ENCODE peak calls at places on chromosomes 4 and X, in ten cellular contexts. One of them, this sample, is unnamed. For H3K4me1 and H3K9me3, the result is how much of the 10 kb centered on the place peaks cover.

GRCh38 chrX:126836195-126836594 is 16.7 kb downstream of the PRR32 start:
- DNase-seq in mesenchymal stem cell: no peak
- DNase-seq in HAP-1: no peak
- DNase-seq in MM.1S: no peak
- DNase-seq in upper lobe of right lung: no peak
- DNase-seq in tibial artery: no peak
- DNase-seq in CD4-positive, alpha-beta memory T cell: no peak
- DNase-seq in CD8-positive, alpha-beta T cell: no peak
- DNase-seq in fibroblast of lung: no peak
- DNase-seq in GM23248: no peak
- DNase-seq in this sample: no peak

GRCh38 chrX:38437093-38437492 is 84.7 kb downstream of the OTC start:
- DNase-seq in mesenchymal stem cell: no peak
- DNase-seq in HAP-1: no peak
- DNase-seq in MM.1S: no peak
- DNase-seq in upper lobe of right lung: no peak
- DNase-seq in tibial artery: no peak
- DNase-seq in CD4-positive, alpha-beta memory T cell: no peak
- DNase-seq in CD8-positive, alpha-beta T cell: no peak
- DNase-seq in fibroblast of lung: peak
- DNase-seq in GM23248: peak
- DNase-seq in this sample: no peak

GRCh38 chrX:40012039-40012799 is 85.5 kb downstream of the BCOR start:
- DNase-seq in mesenchymal stem cell: peak
- DNase-seq in HAP-1: no peak
- DNase-seq in MM.1S: no peak
- DNase-seq in upper lobe of right lung: peak
- DNase-seq in tibial artery: peak
- DNase-seq in CD4-positive, alpha-beta memory T cell: no peak
- DNase-seq in CD8-positive, alpha-beta T cell: no peak
- DNase-seq in fibroblast of lung: peak
- DNase-seq in GM23248: peak
- DNase-seq in this sample: no peak

GRCh38 chrX:132843387-132843786 is 115.0 kb downstream of the HS6ST2 start:
- DNase-seq in mesenchymal stem cell: no peak
- DNase-seq in HAP-1: no peak
- DNase-seq in MM.1S: no peak
- DNase-seq in upper lobe of right lung: no peak
- DNase-seq in tibial artery: no peak
- DNase-seq in CD4-positive, alpha-beta memory T cell: no peak
- DNase-seq in CD8-positive, alpha-beta T cell: no peak
- DNase-seq in fibroblast of lung: no peak
- DNase-seq in GM23248: no peak
- DNase-seq in this sample: no peak

GRCh38 chr4:177687117-177687516 is 244.9 kb upstream of the AGA start:
- DNase-seq in mesenchymal stem cell: no peak
- DNase-seq in HAP-1: no peak
- DNase-seq in MM.1S: no peak
- DNase-seq in upper lobe of right lung: no peak
- DNase-seq in tibial artery: no peak
- DNase-seq in CD4-positive, alpha-beta memory T cell: no peak
- DNase-seq in CD8-positive, alpha-beta T cell: no peak
- DNase-seq in fibroblast of lung: no peak
- DNase-seq in GM23248: no peak
- DNase-seq in this sample: no peak

GRCh38 chr4:123299212-123299651 is 97.4 kb upstream of the SPRY1 start:
- DNase-seq in mesenchymal stem cell: peak
- DNase-seq in HAP-1: no peak
- DNase-seq in MM.1S: no peak
- DNase-seq in upper lobe of right lung: no peak
- DNase-seq in tibial artery: no peak
- DNase-seq in CD4-positive, alpha-beta memory T cell: no peak
- DNase-seq in CD8-positive, alpha-beta T cell: no peak
- DNase-seq in fibroblast of lung: peak
- DNase-seq in GM23248: peak
- DNase-seq in this sample: no peak

GRCh38 chr4:14874990-14875389 is 127.3 kb upstream of the CPEB2 start:
- DNase-seq in mesenchymal stem cell: no peak
- DNase-seq in HAP-1: no peak
- DNase-seq in MM.1S: peak
- DNase-seq in upper lobe of right lung: no peak
- DNase-seq in tibial artery: no peak
- DNase-seq in CD4-positive, alpha-beta memory T cell: no peak
- DNase-seq in CD8-positive, alpha-beta T cell: no peak
- DNase-seq in fibroblast of lung: no peak
- DNase-seq in GM23248: no peak
- DNase-seq in this sample: no peak

GRCh38 chr4:11183358-11183745 is 245.3 kb downstream of the HS3ST1 start:
- DNase-seq in mesenchymal stem cell: no peak
- DNase-seq in HAP-1: no peak
- DNase-seq in MM.1S: no peak
- DNase-seq in upper lobe of right lung: no peak
- DNase-seq in tibial artery: no peak
- DNase-seq in CD4-positive, alpha-beta memory T cell: no peak
- DNase-seq in CD8-positive, alpha-beta T cell: no peak
- DNase-seq in fibroblast of lung: peak
- DNase-seq in GM23248: no peak
- DNase-seq in this sample: no peak

GRCh38 chr4:88533937-88534750 is 10.6 kb upstream of the PYURF start:
- DNase-seq in mesenchymal stem cell: peak
- DNase-seq in HAP-1: no peak
- DNase-seq in MM.1S: no peak
- DNase-seq in upper lobe of right lung: no peak
- DNase-seq in tibial artery: no peak
- DNase-seq in CD4-positive, alpha-beta memory T cell: no peak
- DNase-seq in CD8-positive, alpha-beta T cell: no peak
- DNase-seq in fibroblast of lung: peak
- DNase-seq in GM23248: peak
- DNase-seq in this sample: no peak

GRCh38 chr4:67873116-67873515 is 10.7 kb downstream of the TMPRSS11D start:
- DNase-seq in mesenchymal stem cell: no peak
- DNase-seq in HAP-1: no peak
- DNase-seq in MM.1S: no peak
- DNase-seq in upper lobe of right lung: no peak
- DNase-seq in tibial artery: no peak
- DNase-seq in CD4-positive, alpha-beta memory T cell: no peak
- DNase-seq in CD8-positive, alpha-beta T cell: no peak
- DNase-seq in fibroblast of lung: no peak
- DNase-seq in GM23248: no peak
- DNase-seq in this sample: no peak

GRCh38 chr4:7206856-7207567 is 14.7 kb downstream of the SORCS2 start:
- DNase-seq in mesenchymal stem cell: peak
- DNase-seq in HAP-1: no peak
- DNase-seq in MM.1S: no peak
- DNase-seq in upper lobe of right lung: peak
- DNase-seq in tibial artery: peak
- DNase-seq in CD4-positive, alpha-beta memory T cell: no peak
- DNase-seq in CD8-positive, alpha-beta T cell: no peak
- DNase-seq in fibroblast of lung: peak
- DNase-seq in GM23248: peak
- DNase-seq in this sample: no peak

DNA sequence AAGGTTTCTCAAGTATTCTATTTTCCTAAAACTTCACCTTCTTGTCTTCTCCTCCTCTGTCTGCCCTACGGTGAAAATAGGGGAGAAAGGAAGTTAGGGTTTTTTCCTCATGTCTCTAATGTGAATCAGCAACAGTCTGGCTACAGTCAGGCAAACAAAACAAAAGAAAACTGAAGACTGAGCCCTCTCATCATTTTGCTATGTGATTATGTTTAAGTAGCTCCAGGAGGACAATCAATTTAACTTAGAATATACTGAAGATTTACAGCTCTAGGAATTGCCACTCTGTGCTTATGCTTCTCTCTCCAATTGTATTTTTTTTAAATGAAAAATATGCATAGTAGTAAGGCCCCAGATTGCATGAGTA is 316.2 kb downstream of the GPAT3 start:
- DNase-seq in mesenchymal stem cell: peak
- DNase-seq in HAP-1: no peak
- DNase-seq in MM.1S: no peak
- DNase-seq in upper lobe of right lung: no peak
- DNase-seq in tibial artery: no peak
- DNase-seq in CD4-positive, alpha-beta memory T cell: no peak
- DNase-seq in CD8-positive, alpha-beta T cell: no peak
- DNase-seq in fibroblast of lung: peak
- DNase-seq in GM23248: peak
- DNase-seq in this sample: no peak
- H3K4me1 ChIP-seq in mesenchymal stem cell: under half
- H3K4me1 ChIP-seq in HAP-1: under half
- H3K4me1 ChIP-seq in MM.1S: under half
- H3K4me1 ChIP-seq in upper lobe of right lung: under half
- H3K4me1 ChIP-seq in tibial artery: under half
- H3K4me1 ChIP-seq in CD4-positive, alpha-beta memory T cell: under half
- H3K4me1 ChIP-seq in CD8-positive, alpha-beta T cell: under half
- H3K4me1 ChIP-seq in fibroblast of lung: under half
- H3K4me1 ChIP-seq in GM23248: half or more
- H3K4me1 ChIP-seq in this sample: under half

DNA sequence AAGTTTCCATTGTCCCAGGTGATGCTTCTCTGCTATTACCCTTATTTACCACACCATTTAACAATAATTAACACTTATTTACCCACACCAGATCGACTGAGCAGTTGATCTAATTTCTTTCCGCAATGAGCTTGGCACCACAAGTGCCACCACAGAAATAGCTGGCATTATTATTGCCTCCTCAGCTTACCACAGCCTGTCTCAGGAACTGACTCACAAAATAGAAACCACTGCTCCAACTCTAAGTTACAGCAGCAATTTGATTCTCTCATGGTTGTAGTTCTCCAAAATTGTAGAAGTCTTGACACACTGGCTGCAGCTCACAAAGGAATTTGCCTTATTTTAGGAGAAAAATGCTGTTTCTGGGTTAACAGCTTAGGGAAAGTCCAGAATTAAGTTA is 22.5 kb downstream of the ZNF721 start:
- DNase-seq in mesenchymal stem cell: no peak
- DNase-seq in HAP-1: no peak
- DNase-seq in MM.1S: no peak
- DNase-seq in upper lobe of right lung: no peak
- DNase-seq in tibial artery: no peak
- DNase-seq in CD4-positive, alpha-beta memory T cell: no peak
- DNase-seq in CD8-positive, alpha-beta T cell: no peak
- DNase-seq in fibroblast of lung: peak
- DNase-seq in GM23248: peak
- DNase-seq in this sample: no peak
- H3K9me3 ChIP-seq in mesenchymal stem cell: under half
- H3K9me3 ChIP-seq in HAP-1: under half
- H3K9me3 ChIP-seq in MM.1S: under half
- H3K9me3 ChIP-seq in upper lobe of right lung: under half
- H3K9me3 ChIP-seq in tibial artery: under half
- H3K9me3 ChIP-seq in CD4-positive, alpha-beta memory T cell: under half
- H3K9me3 ChIP-seq in CD8-positive, alpha-beta T cell: under half
- H3K9me3 ChIP-seq in fibroblast of lung: under half
- H3K9me3 ChIP-seq in GM23248: under half
- H3K9me3 ChIP-seq in this sample: under half

DNA sequence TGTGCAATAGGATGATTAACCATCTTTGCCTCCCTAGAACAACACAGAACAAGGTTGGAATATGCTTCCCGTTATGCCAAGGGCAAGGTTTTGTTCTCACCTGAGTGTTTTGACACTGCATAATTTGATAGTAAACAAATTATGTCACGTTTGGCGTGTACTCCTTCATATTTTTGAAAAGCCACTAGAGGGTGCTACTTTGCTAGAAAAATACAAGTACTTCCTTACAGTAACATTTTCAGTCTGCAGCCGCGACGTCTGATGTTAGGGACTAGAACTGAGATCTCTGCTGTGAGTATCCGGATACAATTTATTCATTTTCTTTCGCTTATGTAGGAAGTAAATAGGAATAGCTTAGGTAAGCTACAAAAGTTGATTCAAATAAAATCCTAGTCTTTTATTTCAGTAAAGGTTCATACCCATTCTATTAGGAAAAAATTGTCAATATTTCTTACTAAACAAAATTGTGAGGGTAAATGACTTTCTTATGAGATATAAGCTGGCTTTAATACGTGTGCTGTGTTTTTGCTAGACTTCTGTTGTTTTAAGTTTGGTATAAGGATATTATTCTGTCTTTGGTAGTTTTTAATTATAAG is 181.1 kb upstream of the WDFY3 start:
- DNase-seq in mesenchymal stem cell: peak
- DNase-seq in HAP-1: peak
- DNase-seq in MM.1S: peak
- DNase-seq in upper lobe of right lung: no peak
- DNase-seq in tibial artery: peak
- DNase-seq in CD4-positive, alpha-beta memory T cell: no peak
- DNase-seq in CD8-positive, alpha-beta T cell: no peak
- DNase-seq in fibroblast of lung: peak
- DNase-seq in GM23248: peak
- DNase-seq in this sample: peak
- H3K4me3 ChIP-seq in mesenchymal stem cell: peak
- H3K4me3 ChIP-seq in HAP-1: no peak
- H3K4me3 ChIP-seq in MM.1S: no peak
- H3K4me3 ChIP-seq in upper lobe of right lung: no peak
- H3K4me3 ChIP-seq in tibial artery: no peak
- H3K4me3 ChIP-seq in CD4-positive, alpha-beta memory T cell: no peak
- H3K4me3 ChIP-seq in CD8-positive, alpha-beta T cell: no peak
- H3K4me3 ChIP-seq in fibroblast of lung: no peak
- H3K4me3 ChIP-seq in GM23248: no peak
- H3K4me3 ChIP-seq in this sample: no peak

GRCh38 chrX:20315140-20315539 is 48.4 kb upstream of the RPS6KA3 start:
- DNase-seq in mesenchymal stem cell: no peak
- DNase-seq in HAP-1: no peak
- DNase-seq in MM.1S: peak
- DNase-seq in upper lobe of right lung: no peak
- DNase-seq in tibial artery: no peak
- DNase-seq in CD4-positive, alpha-beta memory T cell: no peak
- DNase-seq in CD8-positive, alpha-beta T cell: no peak
- DNase-seq in fibroblast of lung: no peak
- DNase-seq in GM23248: no peak
- DNase-seq in this sample: no peak
- H3K4me1 ChIP-seq in mesenchymal stem cell: under half
- H3K4me1 ChIP-seq in HAP-1: under half
- H3K4me1 ChIP-seq in MM.1S: under half
- H3K4me1 ChIP-seq in upper lobe of right lung: under half
- H3K4me1 ChIP-seq in tibial artery: under half
- H3K4me1 ChIP-seq in CD4-positive, alpha-beta memory T cell: under half
- H3K4me1 ChIP-seq in CD8-positive, alpha-beta T cell: under half
- H3K4me1 ChIP-seq in fibroblast of lung: under half
- H3K4me1 ChIP-seq in GM23248: under half
- H3K4me1 ChIP-seq in this sample: under half

GRCh38 chr4:61838072-61838471 is 637.9 kb downstream of the ADGRL3 start:
- DNase-seq in mesenchymal stem cell: peak
- DNase-seq in HAP-1: no peak
- DNase-seq in MM.1S: no peak
- DNase-seq in upper lobe of right lung: no peak
- DNase-seq in tibial artery: no peak
- DNase-seq in CD4-positive, alpha-beta memory T cell: no peak
- DNase-seq in CD8-positive, alpha-beta T cell: no peak
- DNase-seq in fibroblast of lung: no peak
- DNase-seq in GM23248: no peak
- DNase-seq in this sample: no peak
- H3K9me3 ChIP-seq in mesenchymal stem cell: under half
- H3K9me3 ChIP-seq in HAP-1: under half
- H3K9me3 ChIP-seq in MM.1S: under half
- H3K9me3 ChIP-seq in upper lobe of right lung: under half
- H3K9me3 ChIP-seq in tibial artery: under half
- H3K9me3 ChIP-seq in CD4-positive, alpha-beta memory T cell: under half
- H3K9me3 ChIP-seq in CD8-positive, alpha-beta T cell: under half
- H3K9me3 ChIP-seq in fibroblast of lung: under half
- H3K9me3 ChIP-seq in GM23248: under half
- H3K9me3 ChIP-seq in this sample: under half

GRCh38 chr4:110636231-110636676 is 13.4 kb upstream of the PITX2 start:
- DNase-seq in mesenchymal stem cell: peak
- DNase-seq in HAP-1: no peak
- DNase-seq in MM.1S: no peak
- DNase-seq in upper lobe of right lung: no peak
- DNase-seq in tibial artery: no peak
- DNase-seq in CD4-positive, alpha-beta memory T cell: no peak
- DNase-seq in CD8-positive, alpha-beta T cell: no peak
- DNase-seq in fibroblast of lung: no peak
- DNase-seq in GM23248: no peak
- DNase-seq in this sample: no peak
- H3K4me3 ChIP-seq in mesenchymal stem cell: peak
- H3K4me3 ChIP-seq in HAP-1: no peak
- H3K4me3 ChIP-seq in MM.1S: no peak
- H3K4me3 ChIP-seq in upper lobe of right lung: no peak
- H3K4me3 ChIP-seq in tibial artery: peak
- H3K4me3 ChIP-seq in CD4-positive, alpha-beta memory T cell: no peak
- H3K4me3 ChIP-seq in CD8-positive, alpha-beta T cell: no peak
- H3K4me3 ChIP-seq in fibroblast of lung: peak
- H3K4me3 ChIP-seq in GM23248: peak
- H3K4me3 ChIP-seq in this sample: peak

This sample was measured in iPS DF 6.9.